ENCODE peak calls at places on chromosomes 3 and 15, in five cellular contexts. X is adrenal gland, F is esophagus squamous epithelium, A is upper lobe of right lung, V is BJ. L is an unnamed sample.
A peak's percentile ranks its signal among the peaks of the same experiment; 100 is the strongest.

GRCh38 chr3:172096881-172097420 is 57.6 kb downstream of the FNDC3B start:
- DNase-seq in F (no peak), X (no peak), V (peak; percentile 50), A (no peak), L (no peak)

GRCh38 chr3:158522737-158523136 is 48.3 kb upstream of the MLF1 start:
- DNase-seq in F (no peak), V (peak; percentile 39), A (no peak), X (no peak), L (no peak)

GRCh38 chr15:72516734-72517133 is 42.6 kb downstream of the ARIH1 start:
- DNase-seq in X (no peak), F (no peak), V (no peak), A (no peak), L (no peak)

GRCh38 chr15:46091860-46092450 is 457.1 kb downstream of the SQOR start:
- DNase-seq in V (no peak), F (no peak), X (peak; percentile 47), A (no peak), L (no peak)

GRCh38 chr15:58221591-58222241 is 83.5 kb downstream of the AQP9 start:
- DNase-seq in X (peak; percentile 67), V (no peak), A (no peak), F (no peak), L (no peak)

GRCh38 chr3:136353461-136353860 is 103.3 kb downstream of the PCCB start:
- DNase-seq in F (no peak), X (no peak), V (no peak), A (no peak), L (no peak)

GRCh38 chr15:44317423-44317822 is 28.9 kb downstream of the GOLM2 start:
- DNase-seq in V (no peak), X (no peak), A (no peak), F (no peak), L (no peak)

GRCh38 chr3:38837358-38837757 is 21.3 kb upstream of the SCN10A start:
- DNase-seq in A (no peak), F (no peak), V (no peak), X (no peak), L (no peak)

GRCh38 chr15:32667321-32667720 is 25.8 kb downstream of the SCG5 start:
- DNase-seq in A (no peak), X (no peak), V (no peak), F (no peak), L (no peak)

GRCh38 chr3:67558429-67558828 is 96.0 kb downstream of the SUCLG2 start:
- DNase-seq in V (no peak), A (no peak), X (peak; percentile 28), F (no peak), L (no peak)

GRCh38 chr3:128217702-128218475 is 64.6 kb downstream of the EEFSEC start:
- DNase-seq in A (no peak), F (no peak), X (no peak), V (no peak), L (no peak)

GRCh38 chr15:74573987-74574386 is 33.0 kb downstream of the ARID3B start:
- DNase-seq in V (no peak), X (no peak), F (no peak), A (no peak), L (no peak)

GRCh38 chr3:178382388-178383061 is 153.7 kb upstream of the KCNMB2 start:
- DNase-seq in V (peak; percentile 94), X (peak; percentile 35), A (no peak), F (no peak), L (no peak)

GRCh38 chr3:72725229-72725628 is 123.0 kb downstream of the SHQ1 start:
- DNase-seq in X (no peak), V (no peak), A (no peak), F (no peak), L (no peak)

GRCh38 chr3:50605901-50606326 is 5.7 kb downstream of the CISH start:
- DNase-seq in A (no peak), F (no peak), X (no peak), V (no peak), L (peak; percentile 27)

GRCh38 chr3:140292684-140293083 is 357.7 kb downstream of the CLSTN2 start:
- DNase-seq in V (peak; percentile 76), A (no peak), X (peak; percentile 30), F (no peak), L (peak; percentile 40)

GRCh38 chr3:101643861-101644613 is 32.9 kb downstream of the ZBTB11 start:
- DNase-seq in X (peak; percentile 50), F (no peak), V (peak; percentile 43), A (no peak), L (no peak)

GRCh38 chr15:66153549-66154415 is 99.8 kb downstream of the MEGF11 start:
- DNase-seq in V (no peak), F (no peak), A (no peak), X (no peak), L (no peak)

GRCh38 chr15:79779739-79780138 is 117.1 kb downstream of the MTHFS start:
- DNase-seq in F (no peak), X (no peak), A (no peak), V (no peak), L (no peak)

GRCh38 chr3:154954750-154955149 is 125.4 kb upstream of the MME start:
- DNase-seq in V (no peak), X (no peak), A (no peak), F (no peak), L (no peak)

GRCh38 chr15:64010719-64011118 is 35.6 kb downstream of the DAPK2 start:
- DNase-seq in V (no peak), F (peak; percentile 54), X (peak; percentile 50), A (no peak), L (peak; percentile 72)

GRCh38 chr3:94310736-94311135 is 247.9 kb downstream of the NSUN3 start:
- DNase-seq in F (no peak), A (no peak), X (no peak), V (no peak), L (no peak)

GRCh38 chr3:51024765-51025681 is 350.3 kb downstream of the DOCK3 start:
- DNase-seq in X (peak; percentile 27), A (no peak), F (no peak), V (no peak), L (no peak)

GRCh38 chr3:69490971-69491370 is 105.1 kb upstream of the FRMD4B start:
- DNase-seq in X (no peak), F (no peak), V (no peak), A (no peak), L (no peak)

GRCh38 chr3:19155375-19155774 is 7.1 kb downstream of the KCNH8 start:
- DNase-seq in V (no peak), F (no peak), X (no peak), A (no peak), L (no peak)

GRCh38 chr15:83053151-83053550 is 13.9 kb downstream of the BTBD1 start:
- DNase-seq in X (no peak), V (peak; percentile 75), F (no peak), A (no peak), L (no peak)

DNA sequence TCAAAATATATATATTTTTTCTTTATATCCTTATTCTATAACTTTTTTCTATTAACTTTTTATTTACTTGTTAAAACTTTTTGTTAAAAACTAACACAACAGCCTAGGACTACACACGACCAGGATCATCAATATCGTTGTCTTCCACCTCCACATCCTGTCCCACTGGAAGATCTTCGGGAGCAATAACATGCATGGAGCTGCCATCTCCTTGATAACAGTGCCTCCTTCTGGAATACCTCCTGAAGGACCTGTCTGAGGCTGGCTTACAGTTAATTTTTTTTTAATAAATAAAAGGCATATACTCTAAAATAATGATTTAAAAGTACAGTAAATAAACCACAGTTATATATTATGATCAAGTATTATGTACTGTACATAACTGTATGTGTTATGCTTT is 58.9 kb downstream of the SFMBT1 start:
- DNase-seq in A (no peak), X (no peak), V (no peak), F (no peak), L (no peak)
- TF ChIP-seq CTCF in A (peak; percentile 16), X (peak; percentile 35), V (peak; percentile 29), F (peak; percentile 25), L (no peak)

DNA sequence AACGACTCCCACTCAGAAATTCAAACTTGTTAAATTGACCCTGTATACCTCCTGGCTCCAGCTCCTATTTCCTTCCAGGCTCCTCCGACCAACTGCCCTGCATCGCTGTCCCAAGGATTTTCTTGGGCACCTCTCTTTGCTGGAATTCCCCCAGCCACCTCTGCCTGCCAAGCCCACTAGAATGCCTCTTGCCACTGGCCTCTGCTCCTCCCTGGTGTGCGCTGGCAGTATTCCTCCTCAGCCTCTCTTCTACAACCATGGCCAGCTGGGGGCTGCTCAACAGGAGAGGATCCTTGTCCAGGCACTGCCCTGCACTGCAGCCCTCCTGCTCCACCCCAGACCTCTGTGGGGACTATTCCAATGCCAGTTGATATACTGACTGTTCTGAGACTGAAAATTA is 7.4 kb downstream of the WNT7A start:
- DNase-seq in V (no peak), X (no peak), A (no peak), F (no peak), L (no peak)
- H3K4me3 ChIP-seq in V (no peak overlapping the region), X (no peak overlapping the region), A (no peak overlapping the region), F (no peak overlapping the region), L (no peak overlapping the region)

GRCh38 chr3:4684976-4685375 is 191.8 kb downstream of the ITPR1 start:
- DNase-seq in X (no peak), A (no peak), F (no peak), V (no peak), L (no peak)
- H3K36me3 ChIP-seq in X (peaks cover 36% of the 10 kb centered on the region), A (peaks cover 65% of the 10 kb centered on the region), F (peaks cover 71% of the 10 kb centered on the region), V (no peaks in the 10 kb centered on the region), L (peaks cover 9% of the 10 kb centered on the region)

GRCh38 chr15:30905821-30906220 is 2.1 kb downstream of the FAN1 start:
- DNase-seq in A (no peak), V (no peak), X (no peak), F (no peak), L (no peak)
- TF ChIP-seq CTCF in A (no peak), V (peak; percentile 69), X (no peak), F (no peak), L (no peak)

GRCh38 chr15:67827561-67828378 is 2.5 kb downstream of the SKOR1 start:
- DNase-seq in X (no peak), F (no peak), V (no peak), A (peak; percentile 54), L (no peak)
- H3K4me3 ChIP-seq in X (no peak overlapping the region), F (peak overlapping the region; percentile 6), V (no peak overlapping the region), A (no peak overlapping the region), L (peak overlapping the region; percentile 23)

GRCh38 chr3:111652492-111653180 is 57.5 kb upstream of the ZBED2 start:
- DNase-seq in A (no peak), F (no peak), X (no peak), V (no peak), L (no peak)
- H3K36me3 ChIP-seq in A (no peaks in the 10 kb centered on the region), F (no peaks in the 10 kb centered on the region), X (no peaks in the 10 kb centered on the region), V (no peaks in the 10 kb centered on the region), L (no peaks in the 10 kb centered on the region)

GRCh38 chr15:41660235-41661077 is at the start of gene MGA:
- DNase-seq in A (peak; percentile 95), V (peak; percentile 54), X (peak; percentile 93), F (peak; percentile 77), L (peak; percentile 96)
- TF ChIP-seq CTCF in A (no peak), V (peak; percentile 16), X (no peak), F (no peak), L (no peak)

GRCh38 chr3:99711361-99711760 is 73.0 kb downstream of the COL8A1 start:
- DNase-seq in A (no peak), X (no peak), F (no peak), V (no peak), L (peak; percentile 41)
- H3K4me3 ChIP-seq in A (no peak overlapping the region), X (no peak overlapping the region), F (no peak overlapping the region), V (no peak overlapping the region), L (no peak overlapping the region)

GRCh38 chr15:25397110-25397509 is 41.7 kb downstream of the UBE3A start:
- DNase-seq in X (no peak), V (no peak), F (no peak), A (no peak), L (no peak)
- H3K36me3 ChIP-seq in X (no peaks in the 10 kb centered on the region), V (peaks cover 3% of the 10 kb centered on the region), F (peaks cover 46% of the 10 kb centered on the region), A (peaks cover 3% of the 10 kb centered on the region), L (peaks cover under 1% of the 10 kb centered on the region)

GRCh38 chr3:160686955-160687535 is 10.1 kb downstream of the ARL14 start:
- DNase-seq in A (no peak), V (no peak), F (no peak), X (no peak), L (no peak)
- TF ChIP-seq CTCF in A (peak; percentile 43), V (peak; percentile 47), F (peak; percentile 48), X (peak; percentile 42), L (no peak)